ENCODE peak calls at places on chromosomes 13 and 19, in four cellular contexts. V is KG1; I is H9; P is stimulated activated CD4-positive, alpha-beta T cell treated with anti-CD3 and anti-CD28 coated beads, Interleukin-4, amount 100 ng/mL, for 48 hours. K is an unnamed sample.

GRCh38 chr13:22940090-22940710 is 240.6 kb upstream of the SGCG start:
- DNase-seq in I (no peak), V (no peak), P (no peak), K (no peak)

GRCh38 chr13:77176350-77176749 is 149.4 kb upstream of the FBXL3 start:
- DNase-seq in I (no peak), P (no peak), V (no peak), K (no peak)

GRCh38 chr19:54937926-54938325 is 9.4 kb downstream of the NLRP7 start:
- DNase-seq in P (no peak), V (no peak), I (no peak), K (no peak)

GRCh38 chr13:94632227-94632980 is 30.7 kb downstream of the GPR180 start:
- DNase-seq in P (no peak), V (no peak), I (no peak), K (no peak)

GRCh38 chr13:110648155-110648819 is 32.9 kb downstream of the NAXD start:
- DNase-seq in P (no peak), I (no peak), V (no peak), K (no peak)

GRCh38 chr13:29573190-29573589 is 22.3 kb downstream of the SLC7A1 start:
- DNase-seq in I (no peak), P (no peak), V (no peak), K (no peak)

GRCh38 chr13:30398601-30399072 is 23.7 kb upstream of the UBE2L5 start:
- DNase-seq in V (no peak), P (no peak), I (no peak), K (no peak)

GRCh38 chr19:54077334-54077733 is 3.8 kb downstream of the TARM1 start:
- DNase-seq in I (no peak), P (no peak), V (peak; percentile 23), K (no peak)

GRCh38 chr19:3492131-3492839 is 8.2 kb downstream of the DOHH start:
- DNase-seq in V (no peak), I (no peak), P (no peak), K (no peak)

GRCh38 chr13:36815069-36815468 is 4.0 kb upstream of the RFXAP start:
- DNase-seq in P (no peak), V (no peak), I (no peak), K (no peak)

K was measured in neural progenitor cell.